ENCODE peak calls at places on chromosome 18, in four cellular contexts. U is colonic mucosa; G is sigmoid colon; V is CD8-positive, alpha-beta T cell. E is an unnamed sample.

GRCh38 chr18:42925036-42925435 is 190.4 kb downstream of the RIT2 start:
- DNase-seq in V (no peak), G (no peak), U (no peak), E (no peak)

GRCh38 chr18:55405655-55406373 is 182.2 kb downstream of the TCF4 start:
- DNase-seq in V (no peak), U (peak; percentile 47), G (peak; percentile 92), E (peak; percentile 69)

GRCh38 chr18:10563886-10564285 is 38.1 kb downstream of the NAPG start:
- DNase-seq in V (no peak), G (no peak), U (no peak), E (no peak)

GRCh38 chr18:66838340-66838987 is 234.6 kb upstream of the CDH19 start:
- DNase-seq in U (no peak), G (no peak), V (no peak), E (no peak)

GRCh38 chr18:76679877-76680276 is 142.5 kb upstream of the ZNF236 start:
- DNase-seq in U (no peak), G (no peak), V (no peak), E (no peak)

GRCh38 chr18:12079504-12080237 is 14.0 kb upstream of the ANKRD62 start:
- DNase-seq in U (no peak), V (no peak), G (no peak), E (no peak)

GRCh38 chr18:8505036-8505435 is 104.2 kb upstream of the RAB12 start:
- DNase-seq in G (peak; percentile 35), V (no peak), U (no peak), E (no peak)

GRCh38 chr18:12659904-12660605 is 2.1 kb upstream of the SPIRE1 start:
- DNase-seq in V (peak; percentile 31), U (peak; percentile 50), G (no peak), E (no peak)

GRCh38 chr18:12394428-12394827 is 13.3 kb upstream of the PRELID3A start:
- DNase-seq in U (no peak), V (no peak), G (peak; percentile 37), E (no peak)

GRCh38 chr18:55753643-55754255 is 165.8 kb upstream of the TCF4 start:
- DNase-seq in U (no peak), G (no peak), V (no peak), E (no peak)

GRCh38 chr18:50401888-50402287 is 27.0 kb downstream of the SKA1 start:
- DNase-seq in G (no peak), V (no peak), U (peak; percentile 68), E (no peak)

GRCh38 chr18:56815926-56816325 is 164.8 kb downstream of the WDR7 start:
- DNase-seq in G (no peak), V (no peak), U (no peak), E (no peak)

GRCh38 chr18:11948852-11949523 is 32.3 kb upstream of the IMPA2 start:
- DNase-seq in G (no peak), V (no peak), U (no peak), E (no peak)

GRCh38 chr18:76795981-76796380 is 26.4 kb upstream of the ZNF236 start:
- DNase-seq in G (no peak), V (no peak), U (no peak), E (no peak)

GRCh38 chr18:50632895-50633515 is 73.1 kb downstream of the MAPK4 start:
- DNase-seq in V (no peak), U (peak; percentile 31), G (peak; percentile 55), E (no peak)

GRCh38 chr18:57080479-57080878 is 66.4 kb upstream of the BOD1L2 start:
- DNase-seq in U (no peak), V (no peak), G (no peak), E (no peak)

GRCh38 chr18:25147878-25148488 is 204.0 kb downstream of the ZNF521 start:
- DNase-seq in G (no peak), U (no peak), V (no peak), E (no peak)

GRCh38 chr18:68455229-68455603 is 259.7 kb downstream of the TMX3 start:
- DNase-seq in G (no peak), V (no peak), U (no peak), E (no peak)

GRCh38 chr18:13107074-13107473 is 111.5 kb upstream of the LDLRAD4 start:
- DNase-seq in G (no peak), V (no peak), U (no peak), E (no peak)

GRCh38 chr18:37019157-37019571 is 190.2 kb downstream of the KIAA1328 start:
- DNase-seq in G (no peak), U (no peak), V (no peak), E (no peak)

GRCh38 chr18:34802938-34803337 is 92.8 kb downstream of the DTNA start:
- DNase-seq in U (no peak), V (no peak), G (no peak), E (no peak)

GRCh38 chr18:76435321-76435989 is 59.6 kb downstream of the ZNF516 start:
- DNase-seq in V (peak; percentile 2), U (no peak), G (no peak), E (no peak)

GRCh38 chr18:64207818-64208217 is 58.9 kb upstream of the LINC00305 start:
- DNase-seq in U (no peak), G (no peak), V (no peak), E (no peak)

GRCh38 chr18:13464432-13465125 is 246.0 kb downstream of the LDLRAD4 start:
- DNase-seq in V (peak; percentile 76), U (peak; percentile 52), G (peak; percentile 79), E (no peak)

GRCh38 chr18:37544713-37545112 is 20.9 kb downstream of the CELF4 start:
- DNase-seq in G (no peak), V (no peak), U (no peak), E (no peak)

GRCh38 chr18:63763831-63764600 is 11.2 kb upstream of the SERPINB7 start:
- DNase-seq in V (no peak), G (no peak), U (no peak), E (no peak)

GRCh38 chr18:9684901-9685738 is 23.0 kb upstream of the RAB31 start:
- DNase-seq in G (no peak), U (no peak), V (no peak), E (no peak)

GRCh38 chr18:21105936-21106335 is 5.7 kb downstream of the ROCK1 start:
- DNase-seq in V (no peak), G (no peak), U (no peak), E (no peak)
- H3K4me3 ChIP-seq in V (no peak overlapping the region), G (no peak overlapping the region), U (no peak overlapping the region), E (peak overlapping the region; percentile 99)

DNA sequence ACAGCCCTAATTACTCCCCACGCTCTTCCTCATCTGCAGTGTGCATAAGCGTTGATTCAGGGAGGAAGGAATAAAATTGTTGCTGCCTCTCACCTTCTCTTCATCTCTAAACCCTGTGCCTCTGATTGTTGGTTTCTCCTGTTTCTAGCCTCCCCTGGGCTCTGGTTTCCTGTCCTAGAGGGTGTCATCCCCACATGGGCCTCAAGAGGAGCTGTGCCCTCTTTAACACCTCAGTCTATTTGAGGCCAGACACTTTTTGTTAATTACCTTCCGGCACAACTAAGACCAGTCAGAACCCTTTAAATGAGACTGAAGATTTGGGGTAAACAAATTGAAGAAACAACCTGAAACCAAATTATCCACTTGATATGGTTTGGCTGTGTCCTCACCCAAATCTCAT is 9.7 kb downstream of the CTAGE1 start:
- DNase-seq in U (no peak), V (no peak), G (no peak), E (no peak)
- TF ChIP-seq CTCF in U (no peak), V (no peak), G (no peak), E (no peak)

GRCh38 chr18:49193896-49194295 is 243.1 kb upstream of the SMAD7 start:
- DNase-seq in U (no peak), G (no peak), V (no peak), E (no peak)

GRCh38 chr18:49189772-49190171 is 239.0 kb upstream of the SMAD7 start:
- DNase-seq in U (no peak), G (no peak), V (no peak), E (no peak)

DNA sequence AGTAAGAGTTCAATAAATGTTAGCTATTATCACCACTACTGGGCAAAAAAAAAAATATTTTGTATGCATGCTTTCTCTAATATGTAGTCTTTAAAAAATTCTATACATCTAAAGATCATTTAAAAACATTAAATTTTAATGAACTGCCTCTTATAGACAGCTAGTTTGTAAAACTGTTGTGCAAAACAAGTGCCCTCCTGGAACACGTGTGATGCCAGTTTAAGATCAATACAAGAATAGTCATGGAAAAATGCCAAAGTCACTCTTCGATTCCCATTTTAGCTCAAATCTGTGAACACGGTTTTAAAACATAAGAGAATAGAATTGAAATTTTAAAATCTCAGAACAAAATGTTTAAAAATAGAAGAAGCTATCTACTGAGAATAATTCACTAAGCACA is 242.5 kb upstream of the SMAD7 start:
- DNase-seq in U (no peak), V (no peak), G (no peak), E (no peak)
- H3K4me1 ChIP-seq in U (no peaks in the 10 kb centered on the region), V (no peaks in the 10 kb centered on the region), G (no peaks in the 10 kb centered on the region), E (no peaks in the 10 kb centered on the region)

GRCh38 chr18:79397288-79397829 is 1.6 kb downstream of the NFATC1 start:
- DNase-seq in V (no peak), U (no peak), G (peak; percentile 64), E (no peak)
- H3K4me3 ChIP-seq in V (no peak overlapping the region), U (no peak overlapping the region), G (peak overlapping the region; percentile 67), E (peak overlapping the region; percentile 82)

DNA sequence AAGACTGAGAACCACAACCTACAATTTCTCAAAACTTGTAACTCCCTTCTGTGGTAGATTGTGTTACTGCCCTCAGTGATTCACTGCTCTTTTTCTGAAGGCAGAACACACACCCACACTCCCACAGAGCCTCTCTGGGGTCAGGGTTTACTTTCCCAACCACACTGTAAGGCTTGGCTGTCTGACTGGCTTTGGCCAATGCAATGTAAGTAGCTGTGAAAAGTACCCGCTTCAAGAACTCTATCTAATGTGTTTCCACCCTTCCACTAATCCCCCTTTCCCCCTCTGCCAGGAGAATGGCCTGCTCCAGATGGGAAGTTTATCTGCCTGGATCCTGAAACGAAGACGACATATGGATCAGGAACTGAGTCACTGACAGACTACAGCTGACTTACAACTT is 222.7 kb downstream of the CDH2 start:
- DNase-seq in G (no peak), V (no peak), U (no peak), E (no peak)
- TF ChIP-seq CTCF in G (no peak), V (no peak), U (no peak), E (no peak)

GRCh38 chr18:45448871-45449270 is 166.4 kb upstream of the SLC14A2 start:
- DNase-seq in U (no peak), V (no peak), G (no peak), E (no peak)

GRCh38 chr18:45449761-45450227 is 165.5 kb upstream of the SLC14A2 start:
- DNase-seq in V (no peak), U (peak; percentile 53), G (peak; percentile 77), E (no peak)

DNA sequence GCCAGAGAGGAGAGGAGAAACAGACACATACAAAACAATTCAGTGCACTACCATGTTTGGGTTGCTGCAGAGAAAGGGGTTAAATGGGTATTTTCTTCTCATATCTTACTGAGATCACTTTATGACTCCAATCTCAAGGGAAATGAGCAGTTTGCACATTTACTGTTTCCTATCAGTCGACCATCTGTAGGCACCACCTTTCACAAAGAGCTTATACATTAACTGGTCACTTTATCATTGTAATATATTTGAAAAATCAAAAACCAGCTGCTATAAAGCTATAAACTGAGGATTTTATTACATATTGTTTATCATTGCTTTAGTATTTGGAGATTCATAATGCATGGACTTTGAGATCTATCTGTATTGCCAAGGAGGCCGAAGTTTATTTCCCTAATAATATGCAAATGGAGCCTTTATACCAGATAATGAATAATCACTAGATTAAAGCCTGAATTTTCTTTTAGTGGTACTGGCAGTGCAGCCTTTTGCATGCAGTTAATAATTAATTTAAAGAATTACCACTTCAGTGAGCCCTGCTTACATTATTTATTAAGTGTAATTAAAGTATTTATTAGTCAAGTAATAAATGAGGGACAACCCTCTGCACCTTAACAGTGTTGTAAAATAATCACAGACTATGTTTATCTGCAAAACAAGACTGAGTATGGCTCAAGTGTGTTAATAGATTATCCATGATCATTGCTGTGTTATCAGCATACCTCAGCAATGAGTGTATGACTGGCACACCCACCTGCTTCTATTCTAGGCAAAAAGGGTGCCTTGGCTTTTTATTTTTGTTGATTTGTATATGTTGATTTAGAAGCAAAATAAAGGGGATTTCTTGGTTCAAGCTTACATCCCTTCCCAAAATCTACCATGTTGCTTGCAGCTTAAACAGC is 167.7 kb upstream of the SLC14A2 start:
- DNase-seq in G (no peak), U (no peak), V (no peak), E (no peak)
- H3K4me1 ChIP-seq in G (peaks cover 13% of the 10 kb centered on the region), U (no peaks in the 10 kb centered on the region), V (no peaks in the 10 kb centered on the region), E (peaks cover 13% of the 10 kb centered on the region)

E was measured in thoracic aorta.